ENCODE peak calls at places on chromosomes 4 and X, in ten cellular contexts. One of them, this sample, is unnamed.

GRCh38 chr4:32192991-32193390 is 1472.8 kb downstream of the PCDH7 start:
- DNase-seq in PC-9: no peak
- DNase-seq in hepatocyte: no peak
- DNase-seq in cardiac muscle cell: no peak
- DNase-seq in CD4-positive, alpha-beta T cell: no peak
- DNase-seq in ovary: no peak
- DNase-seq in astrocyte of the cerebellum: no peak
- DNase-seq in WTC11: no peak
- DNase-seq in nephron progenitor cell: no peak
- DNase-seq in tibial artery: no peak
- DNase-seq in this sample: no peak

GRCh38 chr4:140809671-140810070 is 53.5 kb upstream of the TBC1D9 start:
- DNase-seq in PC-9: no peak
- DNase-seq in hepatocyte: no peak
- DNase-seq in cardiac muscle cell: no peak
- DNase-seq in CD4-positive, alpha-beta T cell: no peak
- DNase-seq in ovary: no peak
- DNase-seq in astrocyte of the cerebellum: no peak
- DNase-seq in WTC11: no peak
- DNase-seq in nephron progenitor cell: no peak
- DNase-seq in tibial artery: no peak
- DNase-seq in this sample: no peak

GRCh38 chr4:152246659-152247058 is 289.2 kb downstream of the FBXW7 start:
- DNase-seq in PC-9: no peak
- DNase-seq in hepatocyte: no peak
- DNase-seq in cardiac muscle cell: no peak
- DNase-seq in CD4-positive, alpha-beta T cell: no peak
- DNase-seq in ovary: no peak
- DNase-seq in astrocyte of the cerebellum: no peak
- DNase-seq in WTC11: no peak
- DNase-seq in nephron progenitor cell: no peak
- DNase-seq in tibial artery: no peak
- DNase-seq in this sample: no peak

GRCh38 chrX:617891-618290 is 12.7 kb upstream of the SHOX start:
- DNase-seq in PC-9: no peak
- DNase-seq in hepatocyte: no peak
- DNase-seq in cardiac muscle cell: no peak
- DNase-seq in CD4-positive, alpha-beta T cell: no peak
- DNase-seq in ovary: no peak
- DNase-seq in astrocyte of the cerebellum: no peak
- DNase-seq in WTC11: no peak
- DNase-seq in nephron progenitor cell: no peak
- DNase-seq in tibial artery: no peak
- DNase-seq in this sample: no peak

GRCh38 chr4:158446106-158446505 is 75.6 kb upstream of the RXFP1 start:
- DNase-seq in PC-9: no peak
- DNase-seq in hepatocyte: no peak
- DNase-seq in cardiac muscle cell: peak
- DNase-seq in CD4-positive, alpha-beta T cell: no peak
- DNase-seq in ovary: no peak
- DNase-seq in astrocyte of the cerebellum: no peak
- DNase-seq in WTC11: no peak
- DNase-seq in nephron progenitor cell: no peak
- DNase-seq in tibial artery: no peak
- DNase-seq in this sample: no peak

GRCh38 chr4:89171176-89171575 is 59.8 kb downstream of the TIGD2 start:
- DNase-seq in PC-9: no peak
- DNase-seq in hepatocyte: no peak
- DNase-seq in cardiac muscle cell: no peak
- DNase-seq in CD4-positive, alpha-beta T cell: no peak
- DNase-seq in ovary: no peak
- DNase-seq in astrocyte of the cerebellum: no peak
- DNase-seq in WTC11: no peak
- DNase-seq in nephron progenitor cell: no peak
- DNase-seq in tibial artery: no peak
- DNase-seq in this sample: no peak

GRCh38 chr4:114282937-114283336 is 303.5 kb upstream of the ARSJ start:
- DNase-seq in PC-9: no peak
- DNase-seq in hepatocyte: no peak
- DNase-seq in cardiac muscle cell: no peak
- DNase-seq in CD4-positive, alpha-beta T cell: no peak
- DNase-seq in ovary: no peak
- DNase-seq in astrocyte of the cerebellum: no peak
- DNase-seq in WTC11: no peak
- DNase-seq in nephron progenitor cell: no peak
- DNase-seq in tibial artery: no peak
- DNase-seq in this sample: no peak

GRCh38 chr4:171042989-171043524 is 770.1 kb upstream of the GALNTL6 start:
- DNase-seq in PC-9: no peak
- DNase-seq in hepatocyte: no peak
- DNase-seq in cardiac muscle cell: no peak
- DNase-seq in CD4-positive, alpha-beta T cell: no peak
- DNase-seq in ovary: no peak
- DNase-seq in astrocyte of the cerebellum: no peak
- DNase-seq in WTC11: no peak
- DNase-seq in nephron progenitor cell: no peak
- DNase-seq in tibial artery: peak
- DNase-seq in this sample: no peak

GRCh38 chr4:88592600-88593448 is 544 bp downstream of the HERC3 start:
- DNase-seq in PC-9: peak
- DNase-seq in hepatocyte: peak
- DNase-seq in cardiac muscle cell: peak
- DNase-seq in CD4-positive, alpha-beta T cell: peak
- DNase-seq in ovary: peak
- DNase-seq in astrocyte of the cerebellum: peak
- DNase-seq in WTC11: peak
- DNase-seq in nephron progenitor cell: peak
- DNase-seq in tibial artery: peak
- DNase-seq in this sample: peak

GRCh38 chrX:115031989-115032388 is 14.6 kb upstream of the IL13RA2 start:
- DNase-seq in PC-9: no peak
- DNase-seq in hepatocyte: no peak
- DNase-seq in cardiac muscle cell: no peak
- DNase-seq in CD4-positive, alpha-beta T cell: no peak
- DNase-seq in ovary: no peak
- DNase-seq in astrocyte of the cerebellum: no peak
- DNase-seq in WTC11: no peak
- DNase-seq in nephron progenitor cell: no peak
- DNase-seq in tibial artery: no peak
- DNase-seq in this sample: no peak

GRCh38 chr4:93828332-93828829 is at the start of gene ATOH1:
- DNase-seq in PC-9: peak
- DNase-seq in hepatocyte: peak
- DNase-seq in cardiac muscle cell: no peak
- DNase-seq in CD4-positive, alpha-beta T cell: no peak
- DNase-seq in ovary: no peak
- DNase-seq in astrocyte of the cerebellum: peak
- DNase-seq in WTC11: peak
- DNase-seq in nephron progenitor cell: peak
- DNase-seq in tibial artery: no peak
- DNase-seq in this sample: peak

GRCh38 chr4:67593741-67594175 is 35.2 kb downstream of the STAP1 start:
- DNase-seq in PC-9: no peak
- DNase-seq in hepatocyte: peak
- DNase-seq in cardiac muscle cell: peak
- DNase-seq in CD4-positive, alpha-beta T cell: no peak
- DNase-seq in ovary: no peak
- DNase-seq in astrocyte of the cerebellum: no peak
- DNase-seq in WTC11: no peak
- DNase-seq in nephron progenitor cell: no peak
- DNase-seq in tibial artery: no peak
- DNase-seq in this sample: no peak

GRCh38 chr4:84530871-84531270 is 31.8 kb upstream of the NKX6-1 start:
- DNase-seq in PC-9: peak
- DNase-seq in hepatocyte: no peak
- DNase-seq in cardiac muscle cell: peak
- DNase-seq in CD4-positive, alpha-beta T cell: no peak
- DNase-seq in ovary: no peak
- DNase-seq in astrocyte of the cerebellum: no peak
- DNase-seq in WTC11: no peak
- DNase-seq in nephron progenitor cell: no peak
- DNase-seq in tibial artery: no peak
- DNase-seq in this sample: no peak

GRCh38 chr4:136505020-136505419 is 1027.3 kb downstream of the PCDH18 start:
- DNase-seq in PC-9: no peak
- DNase-seq in hepatocyte: no peak
- DNase-seq in cardiac muscle cell: no peak
- DNase-seq in CD4-positive, alpha-beta T cell: no peak
- DNase-seq in ovary: no peak
- DNase-seq in astrocyte of the cerebellum: peak
- DNase-seq in WTC11: no peak
- DNase-seq in nephron progenitor cell: no peak
- DNase-seq in tibial artery: no peak
- DNase-seq in this sample: no peak

GRCh38 chr4:169658196-169658595 is 37.8 kb downstream of the CLCN3 start:
- DNase-seq in PC-9: no peak
- DNase-seq in hepatocyte: no peak
- DNase-seq in cardiac muscle cell: no peak
- DNase-seq in CD4-positive, alpha-beta T cell: no peak
- DNase-seq in ovary: no peak
- DNase-seq in astrocyte of the cerebellum: no peak
- DNase-seq in WTC11: no peak
- DNase-seq in nephron progenitor cell: no peak
- DNase-seq in tibial artery: no peak
- DNase-seq in this sample: no peak

GRCh38 chr4:52298444-52298843 is 247.3 kb downstream of the SPATA18 start:
- DNase-seq in PC-9: no peak
- DNase-seq in hepatocyte: no peak
- DNase-seq in cardiac muscle cell: no peak
- DNase-seq in CD4-positive, alpha-beta T cell: no peak
- DNase-seq in ovary: no peak
- DNase-seq in astrocyte of the cerebellum: no peak
- DNase-seq in WTC11: no peak
- DNase-seq in nephron progenitor cell: no peak
- DNase-seq in tibial artery: no peak
- DNase-seq in this sample: no peak

DNA sequence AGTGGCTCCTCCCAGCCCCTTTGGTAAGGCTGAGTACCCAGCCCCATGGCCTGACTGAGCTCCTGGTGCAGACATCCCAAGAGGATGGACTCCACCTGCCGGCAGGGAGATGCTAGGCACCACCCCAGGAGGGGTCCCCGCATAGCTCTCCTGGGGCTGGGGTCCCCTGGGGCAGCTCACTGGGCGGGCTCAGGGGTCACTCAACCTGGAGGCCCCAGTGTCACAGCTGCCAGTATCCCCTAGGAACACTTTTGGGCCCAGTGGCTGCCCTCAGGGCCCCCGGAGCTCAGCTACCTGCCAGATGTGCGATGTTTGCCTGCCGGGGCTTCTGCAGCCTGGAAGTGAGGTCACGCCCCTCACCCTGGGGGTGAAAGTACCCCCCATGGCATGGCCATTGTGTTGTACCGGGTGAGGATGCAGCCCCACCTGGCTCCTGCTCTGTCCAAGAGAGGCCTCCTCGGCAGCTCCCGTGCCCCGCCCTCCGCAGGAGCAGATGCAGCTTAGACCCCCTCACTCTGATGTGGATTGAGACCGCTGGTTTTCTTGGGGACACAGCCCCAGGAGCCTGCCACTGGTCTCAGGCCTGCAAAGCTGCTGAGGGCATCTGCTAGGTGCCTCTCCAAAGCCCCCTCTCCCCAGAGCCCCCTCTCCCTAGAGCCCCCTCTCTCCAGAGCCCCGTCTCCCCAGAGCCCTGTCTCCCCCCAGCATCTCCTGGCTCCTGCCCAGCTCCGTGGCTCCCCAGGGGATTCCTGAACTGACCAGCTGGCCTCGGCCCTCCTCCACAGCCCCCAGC is 6.7 kb upstream of the HGFAC start:
- DNase-seq in PC-9: no peak
- DNase-seq in hepatocyte: no peak
- DNase-seq in cardiac muscle cell: no peak
- DNase-seq in CD4-positive, alpha-beta T cell: no peak
- DNase-seq in ovary: peak
- DNase-seq in astrocyte of the cerebellum: no peak
- DNase-seq in WTC11: peak
- DNase-seq in nephron progenitor cell: no peak
- DNase-seq in tibial artery: peak
- DNase-seq in this sample: no peak
- TF ChIP-seq CTCF in PC-9: no peak
- TF ChIP-seq CTCF in hepatocyte: peak
- TF ChIP-seq CTCF in cardiac muscle cell: peak
- TF ChIP-seq CTCF in CD4-positive, alpha-beta T cell: no peak
- TF ChIP-seq CTCF in ovary: no peak
- TF ChIP-seq CTCF in astrocyte of the cerebellum: peak
- TF ChIP-seq CTCF in WTC11: no peak
- TF ChIP-seq CTCF in nephron progenitor cell: peak
- TF ChIP-seq CTCF in tibial artery: no peak
- TF ChIP-seq CTCF in this sample: no peak

GRCh38 chrX:121308276-121308805 is 260.9 kb downstream of the GLUD2 start:
- DNase-seq in PC-9: peak
- DNase-seq in hepatocyte: peak
- DNase-seq in cardiac muscle cell: peak
- DNase-seq in CD4-positive, alpha-beta T cell: no peak
- DNase-seq in ovary: no peak
- DNase-seq in astrocyte of the cerebellum: peak
- DNase-seq in WTC11: peak
- DNase-seq in nephron progenitor cell: peak
- DNase-seq in tibial artery: no peak
- DNase-seq in this sample: peak
- TF ChIP-seq CTCF in PC-9: peak
- TF ChIP-seq CTCF in hepatocyte: peak
- TF ChIP-seq CTCF in cardiac muscle cell: peak
- TF ChIP-seq CTCF in CD4-positive, alpha-beta T cell: no peak
- TF ChIP-seq CTCF in ovary: no peak
- TF ChIP-seq CTCF in astrocyte of the cerebellum: peak
- TF ChIP-seq CTCF in WTC11: no peak
- TF ChIP-seq CTCF in nephron progenitor cell: peak
- TF ChIP-seq CTCF in tibial artery: no peak
- TF ChIP-seq CTCF in this sample: no peak

GRCh38 chr4:185457136-185457535 is 14.4 kb downstream of the CCDC110 start:
- DNase-seq in PC-9: no peak
- DNase-seq in hepatocyte: no peak
- DNase-seq in cardiac muscle cell: no peak
- DNase-seq in CD4-positive, alpha-beta T cell: no peak
- DNase-seq in ovary: no peak
- DNase-seq in astrocyte of the cerebellum: no peak
- DNase-seq in WTC11: no peak
- DNase-seq in nephron progenitor cell: no peak
- DNase-seq in tibial artery: no peak
- DNase-seq in this sample: no peak
- TF ChIP-seq CTCF in PC-9: no peak
- TF ChIP-seq CTCF in hepatocyte: no peak
- TF ChIP-seq CTCF in cardiac muscle cell: no peak
- TF ChIP-seq CTCF in CD4-positive, alpha-beta T cell: no peak
- TF ChIP-seq CTCF in ovary: no peak
- TF ChIP-seq CTCF in astrocyte of the cerebellum: no peak
- TF ChIP-seq CTCF in WTC11: no peak
- TF ChIP-seq CTCF in nephron progenitor cell: no peak
- TF ChIP-seq CTCF in tibial artery: no peak
- TF ChIP-seq CTCF in this sample: no peak

DNA sequence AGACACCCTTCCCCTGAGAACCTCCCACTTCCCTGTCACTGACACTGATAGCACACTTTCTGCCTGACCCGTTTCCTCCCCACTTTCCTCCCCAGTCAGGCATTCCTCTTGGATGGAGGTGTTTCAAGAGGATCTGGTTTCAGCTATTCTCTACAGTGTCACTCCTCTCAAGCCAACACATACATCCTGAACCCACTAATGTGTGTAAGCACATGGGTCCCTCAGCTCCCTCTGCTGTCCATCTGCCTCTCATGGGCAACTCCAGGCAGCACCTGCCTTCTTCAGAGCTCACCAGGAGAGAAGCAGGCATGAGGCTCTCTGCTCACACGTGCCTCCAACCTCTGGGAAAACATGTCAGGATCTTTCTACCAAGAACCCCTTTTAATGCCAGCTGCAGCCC is 207.6 kb downstream of the NAF1 start:
- DNase-seq in PC-9: peak
- DNase-seq in hepatocyte: peak
- DNase-seq in cardiac muscle cell: peak
- DNase-seq in CD4-positive, alpha-beta T cell: no peak
- DNase-seq in ovary: no peak
- DNase-seq in astrocyte of the cerebellum: no peak
- DNase-seq in WTC11: peak
- DNase-seq in nephron progenitor cell: peak
- DNase-seq in tibial artery: no peak
- DNase-seq in this sample: no peak
- TF ChIP-seq CTCF in PC-9: no peak
- TF ChIP-seq CTCF in hepatocyte: peak
- TF ChIP-seq CTCF in cardiac muscle cell: peak
- TF ChIP-seq CTCF in CD4-positive, alpha-beta T cell: no peak
- TF ChIP-seq CTCF in ovary: no peak
- TF ChIP-seq CTCF in astrocyte of the cerebellum: no peak
- TF ChIP-seq CTCF in WTC11: no peak
- TF ChIP-seq CTCF in nephron progenitor cell: no peak
- TF ChIP-seq CTCF in tibial artery: no peak
- TF ChIP-seq CTCF in this sample: no peak

This sample was measured in endothelial cell.